ENCODE peak calls at places on chromosomes 16 and 17, in four cellular contexts. A, T, K and C are unnamed samples.
A peak's percentile ranks its signal among the peaks of the same experiment; 100 is the strongest.

GRCh38 chr17:45451131-45451530 is 18.5 kb upstream of the ARHGAP27 start:
- DNase-seq in A (no peak), T (no peak), K (no peak), C (no peak)

GRCh38 chr17:17740627-17741237 is 59.5 kb downstream of the RAI1 start:
- DNase-seq in A (no peak), T (peak; percentile 67), K (no peak), C (no peak)

GRCh38 chr16:7440886-7441400 is 108.3 kb downstream of the RBFOX1 start:
- DNase-seq in A (no peak), T (no peak), K (no peak), C (no peak)

GRCh38 chr16:22070361-22071351 is 21.7 kb upstream of the VWA3A start:
- DNase-seq in A (peak; percentile 80), T (no peak), K (no peak), C (no peak)

GRCh38 chr17:82967268-82968032 is 112.0 kb upstream of the METRNL start:
- DNase-seq in A (no peak), T (no peak), K (no peak), C (no peak)

GRCh38 chr17:11459780-11460426 is 138.4 kb upstream of the DNAH9 start:
- DNase-seq in A (no peak), T (no peak), K (no peak), C (no peak)

GRCh38 chr17:57424777-57425188 is 168.5 kb downstream of the MSI2 start:
- DNase-seq in A (no peak), T (no peak), K (peak; percentile 59), C (no peak)

GRCh38 chr17:75565066-75565465 is 22.5 kb upstream of the MYO15B start:
- DNase-seq in A (no peak), T (no peak), K (no peak), C (no peak)

GRCh38 chr17:71631483-71631882 is 489.3 kb upstream of the SOX9 start:
- DNase-seq in A (no peak), T (no peak), K (no peak), C (no peak)

GRCh38 chr16:11683140-11683539 is 14.9 kb downstream of the SNN start:
- DNase-seq in A (no peak), T (no peak), K (no peak), C (no peak)

GRCh38 chr17:17767096-17767470 is 69.7 kb downstream of the SREBF1 start:
- DNase-seq in A (no peak), T (no peak), K (no peak), C (no peak)

GRCh38 chr16:3007957-3008748 is 4.6 kb upstream of the CLDN9 start:
- DNase-seq in A (no peak), T (no peak), K (no peak), C (peak; percentile 27)

GRCh38 chr17:83189013-83189672 is 109.7 kb downstream of the METRNL start:
- DNase-seq in A (no peak), T (no peak), K (no peak), C (no peak)

GRCh38 chr16:88119881-88120280 is 168.6 kb downstream of the BANP start:
- DNase-seq in A (no peak), T (no peak), K (no peak), C (no peak)

GRCh38 chr16:71807905-71808592 is 585 bp downstream of the AP1G1 start:
- DNase-seq in A (peak; percentile 12), T (no peak), K (no peak), C (no peak)

GRCh38 chr17:50219345-50219744 is 17.9 kb upstream of the COL1A1 start:
- DNase-seq in A (peak; percentile 89), T (no peak), K (peak; percentile 47), C (no peak)

GRCh38 chr16:69497876-69498596 is 67.7 kb upstream of the NFAT5 start:
- DNase-seq in A (no peak), T (no peak), K (no peak), C (no peak)

GRCh38 chr16:4183258-4184037 is 58.4 kb downstream of the SRL start:
- DNase-seq in A (peak; percentile 90), T (peak; percentile 63), K (peak; percentile 81), C (peak; percentile 66)

GRCh38 chr16:12519986-12520385 is 283.7 kb downstream of the CPPED1 start:
- DNase-seq in A (no peak), T (no peak), K (no peak), C (no peak)

GRCh38 chr17:2050871-2051387 is 4.0 kb upstream of the HIC1 start:
- DNase-seq in A (peak; percentile 45), T (no peak), K (no peak), C (no peak)

GRCh38 chr17:8492121-8492520 is 56.4 kb downstream of the NDEL1 start:
- DNase-seq in A (no peak), T (no peak), K (no peak), C (no peak)

GRCh38 chr16:11743308-11744074 is 834 bp upstream of the TXNDC11 start:
- DNase-seq in A (peak; percentile 68), T (peak; percentile 21), K (peak; percentile 98), C (peak; percentile 11)

GRCh38 chr16:70684146-70685060 is 1.4 kb downstream of the MTSS2 start:
- DNase-seq in A (no peak), T (no peak), K (no peak), C (no peak)
- H3K4me1 ChIP-seq in A (peaks cover 58% of the 10 kb centered on the region), T (peaks cover 7% of the 10 kb centered on the region), K (peaks cover 73% of the 10 kb centered on the region), C (no peaks in the 10 kb centered on the region)

DNA sequence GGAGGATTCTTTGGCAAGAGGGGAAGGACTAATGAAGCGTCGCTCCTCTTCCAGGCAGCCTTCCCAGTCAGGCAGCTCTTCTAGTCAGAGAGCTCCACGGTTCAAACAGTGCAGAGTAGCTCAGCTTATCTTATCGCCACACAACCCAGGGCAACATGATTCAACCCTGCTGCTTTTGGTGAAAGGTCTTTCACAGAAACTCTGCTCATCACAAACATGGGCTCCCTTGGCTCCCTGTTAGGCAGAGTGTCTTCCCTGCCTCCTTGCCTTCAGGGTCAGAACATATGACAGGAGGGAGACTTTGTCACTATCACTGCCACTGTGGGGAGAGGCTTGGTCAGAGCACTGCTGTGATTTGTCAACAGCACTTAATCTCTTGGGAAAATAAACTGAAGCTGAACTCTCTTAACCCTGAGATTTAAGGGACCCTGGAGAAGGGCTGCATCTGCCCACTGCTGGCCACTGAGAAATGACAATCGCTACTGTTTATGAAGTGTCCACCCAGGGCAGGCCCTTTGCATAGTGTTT is 6.9 kb upstream of the SLC13A2 start:
- DNase-seq in A (no peak), T (no peak), K (no peak), C (no peak)
- H3K4me3 ChIP-seq in A (no peak overlapping the region), T (no peak overlapping the region), K (no peak overlapping the region), C (no peak overlapping the region)

DNA sequence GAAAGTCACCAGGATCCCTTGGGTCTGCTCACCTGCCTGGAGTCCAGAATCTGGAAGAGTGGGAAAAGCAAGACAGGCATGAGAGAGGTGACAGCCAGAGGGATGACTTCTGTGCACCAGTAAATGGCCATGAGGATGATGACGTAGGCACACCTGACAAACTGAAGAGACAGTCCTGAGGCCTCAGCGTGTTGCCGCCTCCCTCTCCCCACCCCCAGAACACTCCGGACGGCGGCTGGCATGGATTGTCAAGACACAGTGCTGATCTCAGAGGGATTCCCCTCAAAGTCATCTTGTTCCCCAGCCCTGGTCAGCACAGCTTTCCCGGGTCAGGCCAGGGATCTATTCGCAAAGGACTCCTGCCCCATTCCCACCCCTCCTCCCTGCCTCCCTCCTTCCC is 6.2 kb downstream of the SLC13A5 start:
- DNase-seq in A (no peak), T (no peak), K (no peak), C (no peak)
- H3K27me3 ChIP-seq in A (peaks cover 4% of the 10 kb centered on the region), T (peaks cover 8% of the 10 kb centered on the region), K (no peaks in the 10 kb centered on the region), C (peaks cover 11% of the 10 kb centered on the region)

GRCh38 chr17:29682054-29682453 is 59.3 kb upstream of the CORO6 start:
- DNase-seq in A (no peak), T (peak; percentile 17), K (no peak), C (no peak)
- H3K4me1 ChIP-seq in A (no peaks in the 10 kb centered on the region), T (peaks cover 9% of the 10 kb centered on the region), K (no peaks in the 10 kb centered on the region), C (peaks cover 17% of the 10 kb centered on the region)